ENCODE peak calls at places on chromosomes 16 and 17, in eight cellular contexts. One of them, this sample, is unnamed.

GRCh38 chr17:8176197-8176940 is at the start of gene TMEM107:
- DNase-seq in mucosa of descending colon: peak; percentile 94
- DNase-seq in dorsolateral prefrontal cortex: peak; percentile 86
- DNase-seq in testis: peak; percentile 93
- DNase-seq in heart left ventricle: peak; percentile 95
- DNase-seq in colonic mucosa: peak; percentile 94
- DNase-seq in epithelial cell of esophagus: peak; percentile 89
- DNase-seq in endothelial cell: peak; percentile 88
- DNase-seq in this sample: peak; percentile 93

GRCh38 chr17:34637041-34637547 is 57.7 kb downstream of the TMEM132E start:
- DNase-seq in colonic mucosa: no peak
- DNase-seq in epithelial cell of esophagus: no peak
- DNase-seq in heart left ventricle: no peak
- DNase-seq in mucosa of descending colon: no peak
- DNase-seq in endothelial cell: no peak
- DNase-seq in dorsolateral prefrontal cortex: no peak
- DNase-seq in testis: no peak
- DNase-seq in this sample: no peak

GRCh38 chr16:14098081-14098480 is 27.0 kb downstream of the MRTFB start:
- DNase-seq in colonic mucosa: no peak
- DNase-seq in testis: no peak
- DNase-seq in dorsolateral prefrontal cortex: no peak
- DNase-seq in mucosa of descending colon: no peak
- DNase-seq in heart left ventricle: no peak
- DNase-seq in epithelial cell of esophagus: peak; percentile 33
- DNase-seq in endothelial cell: no peak
- DNase-seq in this sample: no peak

GRCh38 chr17:718075-718474 is 3.4 kb upstream of the VPS53 start:
- DNase-seq in endothelial cell: no peak
- DNase-seq in dorsolateral prefrontal cortex: no peak
- DNase-seq in testis: no peak
- DNase-seq in colonic mucosa: no peak
- DNase-seq in heart left ventricle: no peak
- DNase-seq in mucosa of descending colon: no peak
- DNase-seq in epithelial cell of esophagus: no peak
- DNase-seq in this sample: no peak

GRCh38 chr17:12627177-12627629 is 38.5 kb upstream of the MYOCD start:
- DNase-seq in heart left ventricle: no peak
- DNase-seq in testis: peak; percentile 33
- DNase-seq in colonic mucosa: no peak
- DNase-seq in mucosa of descending colon: no peak
- DNase-seq in endothelial cell: no peak
- DNase-seq in dorsolateral prefrontal cortex: no peak
- DNase-seq in epithelial cell of esophagus: peak; percentile 88
- DNase-seq in this sample: no peak

GRCh38 chr17:37787055-37787720 is 42.3 kb upstream of the HNF1B start:
- DNase-seq in colonic mucosa: peak; percentile 91
- DNase-seq in dorsolateral prefrontal cortex: no peak
- DNase-seq in mucosa of descending colon: peak; percentile 88
- DNase-seq in endothelial cell: no peak
- DNase-seq in testis: no peak
- DNase-seq in heart left ventricle: no peak
- DNase-seq in epithelial cell of esophagus: peak; percentile 24
- DNase-seq in this sample: no peak

GRCh38 chr17:55783684-55784245 is 32.9 kb downstream of the PCTP start:
- DNase-seq in mucosa of descending colon: peak; percentile 68
- DNase-seq in dorsolateral prefrontal cortex: no peak
- DNase-seq in heart left ventricle: peak; percentile 86
- DNase-seq in colonic mucosa: peak; percentile 46
- DNase-seq in endothelial cell: no peak
- DNase-seq in testis: peak; percentile 20
- DNase-seq in epithelial cell of esophagus: peak; percentile 58
- DNase-seq in this sample: peak; percentile 39

GRCh38 chr17:62804822-62805221 is 3.3 kb downstream of the MARCHF10 start:
- DNase-seq in colonic mucosa: no peak
- DNase-seq in mucosa of descending colon: no peak
- DNase-seq in testis: no peak
- DNase-seq in epithelial cell of esophagus: no peak
- DNase-seq in heart left ventricle: no peak
- DNase-seq in dorsolateral prefrontal cortex: no peak
- DNase-seq in endothelial cell: no peak
- DNase-seq in this sample: no peak

GRCh38 chr16:3637371-3637923 is 17.0 kb upstream of the DNASE1 start:
- DNase-seq in testis: no peak
- DNase-seq in dorsolateral prefrontal cortex: no peak
- DNase-seq in heart left ventricle: no peak
- DNase-seq in mucosa of descending colon: no peak
- DNase-seq in epithelial cell of esophagus: no peak
- DNase-seq in colonic mucosa: peak; percentile 70
- DNase-seq in endothelial cell: peak; percentile 30
- DNase-seq in this sample: no peak

GRCh38 chr16:84751947-84752346 is 52.1 kb downstream of the USP10 start:
- DNase-seq in heart left ventricle: no peak
- DNase-seq in testis: no peak
- DNase-seq in dorsolateral prefrontal cortex: no peak
- DNase-seq in mucosa of descending colon: no peak
- DNase-seq in colonic mucosa: no peak
- DNase-seq in endothelial cell: no peak
- DNase-seq in epithelial cell of esophagus: peak; percentile 35
- DNase-seq in this sample: no peak

GRCh38 chr16:30697264-30698138 is 1.5 kb upstream of the SRCAP start:
- DNase-seq in heart left ventricle: no peak
- DNase-seq in testis: peak; percentile 99
- DNase-seq in dorsolateral prefrontal cortex: no peak
- DNase-seq in epithelial cell of esophagus: no peak
- DNase-seq in endothelial cell: no peak
- DNase-seq in colonic mucosa: no peak
- DNase-seq in mucosa of descending colon: no peak
- DNase-seq in this sample: no peak

GRCh38 chr16:70391881-70392481 is 45.3 kb downstream of the DDX19A start:
- DNase-seq in dorsolateral prefrontal cortex: peak; percentile 65
- DNase-seq in mucosa of descending colon: no peak
- DNase-seq in testis: peak; percentile 82
- DNase-seq in colonic mucosa: no peak
- DNase-seq in endothelial cell: no peak
- DNase-seq in heart left ventricle: no peak
- DNase-seq in epithelial cell of esophagus: peak; percentile 73
- DNase-seq in this sample: peak; percentile 42

GRCh38 chr17:78490673-78491072 is 86.5 kb downstream of the DNAH17 start:
- DNase-seq in dorsolateral prefrontal cortex: no peak
- DNase-seq in endothelial cell: no peak
- DNase-seq in epithelial cell of esophagus: no peak
- DNase-seq in testis: no peak
- DNase-seq in mucosa of descending colon: no peak
- DNase-seq in colonic mucosa: no peak
- DNase-seq in heart left ventricle: no peak
- DNase-seq in this sample: no peak

DNA sequence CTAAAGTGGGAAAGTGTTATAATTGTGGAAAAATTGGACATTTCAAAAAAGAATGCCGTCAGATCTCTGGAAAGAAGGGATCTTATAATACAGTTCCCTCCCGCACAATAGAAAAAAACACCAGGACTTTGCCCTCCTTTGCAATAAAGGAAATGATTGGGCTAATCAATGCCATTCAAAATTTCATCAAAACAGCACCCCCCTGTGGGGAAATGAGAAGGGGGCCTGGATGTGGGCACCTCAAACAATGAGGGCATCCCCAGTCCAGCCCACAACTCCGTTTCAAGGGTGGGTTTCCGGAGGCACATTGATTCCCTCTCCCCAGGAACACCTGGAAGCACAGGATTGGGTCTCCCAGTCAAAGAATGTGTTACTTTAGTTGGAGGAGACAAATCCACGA is 26.1 kb downstream of the CD300LG start:
- DNase-seq in mucosa of descending colon: no peak
- DNase-seq in heart left ventricle: no peak
- DNase-seq in dorsolateral prefrontal cortex: no peak
- DNase-seq in endothelial cell: no peak
- DNase-seq in testis: no peak
- DNase-seq in colonic mucosa: peak; percentile 27
- DNase-seq in epithelial cell of esophagus: no peak
- DNase-seq in this sample: no peak
- TF ChIP-seq CTCF in mucosa of descending colon: no peak
- TF ChIP-seq CTCF in heart left ventricle: no peak
- TF ChIP-seq CTCF in dorsolateral prefrontal cortex: peak; percentile 16
- TF ChIP-seq CTCF in endothelial cell: peak; percentile 18
- TF ChIP-seq CTCF in testis: no peak
- TF ChIP-seq CTCF in colonic mucosa: no peak
- TF ChIP-seq CTCF in epithelial cell of esophagus: no peak
- TF ChIP-seq CTCF in this sample: no peak

DNA sequence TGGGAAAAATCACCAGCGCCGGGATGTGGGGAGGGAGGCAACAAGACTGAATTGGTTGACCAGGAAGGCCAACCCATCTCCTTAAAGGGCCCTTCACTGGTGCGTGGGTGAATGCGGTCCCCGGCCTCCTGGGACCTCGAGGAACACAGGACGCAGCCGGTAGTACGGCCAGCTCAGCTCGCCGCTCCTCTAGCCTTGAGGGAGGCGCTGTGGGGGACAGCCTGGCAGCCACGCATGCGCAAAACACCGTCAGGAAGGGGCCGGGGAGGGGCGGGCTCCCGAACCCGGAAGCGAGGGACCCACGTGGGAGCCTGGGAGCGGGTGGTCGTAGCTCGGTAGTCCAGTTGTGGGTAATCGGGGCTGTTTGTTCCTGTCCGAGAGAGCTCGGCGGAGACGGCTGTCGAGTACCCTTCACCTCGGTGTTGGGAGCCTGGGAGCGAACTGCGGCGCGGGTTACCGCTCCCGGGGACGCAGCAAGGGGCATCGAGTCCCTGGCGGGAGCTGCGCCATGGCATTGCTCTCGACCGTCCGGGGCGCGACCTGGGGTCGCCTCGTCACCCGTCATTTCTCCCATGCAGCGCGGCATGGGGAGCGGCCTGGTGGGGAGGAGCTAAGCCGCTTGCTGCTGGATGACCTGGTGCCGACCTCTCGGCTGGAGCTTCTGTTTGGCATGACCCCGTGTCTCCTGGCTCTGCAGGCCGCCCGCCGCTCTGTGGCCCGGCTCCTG is at the start of gene MRM1:
- DNase-seq in colonic mucosa: peak; percentile 95
- DNase-seq in mucosa of descending colon: peak; percentile 96
- DNase-seq in epithelial cell of esophagus: peak; percentile 88
- DNase-seq in dorsolateral prefrontal cortex: peak; percentile 93
- DNase-seq in endothelial cell: peak; percentile 94
- DNase-seq in testis: peak; percentile 96
- DNase-seq in heart left ventricle: peak; percentile 97
- DNase-seq in this sample: peak; percentile 97
- TF ChIP-seq CTCF in colonic mucosa: no peak
- TF ChIP-seq CTCF in mucosa of descending colon: no peak
- TF ChIP-seq CTCF in epithelial cell of esophagus: no peak
- TF ChIP-seq CTCF in dorsolateral prefrontal cortex: peak; percentile 55
- TF ChIP-seq CTCF in endothelial cell: no peak
- TF ChIP-seq CTCF in testis: no peak
- TF ChIP-seq CTCF in heart left ventricle: no peak
- TF ChIP-seq CTCF in this sample: peak; percentile 13

GRCh38 chr16:27698266-27698665 is 148.3 kb downstream of the KATNIP start:
- DNase-seq in testis: peak; percentile 57
- DNase-seq in epithelial cell of esophagus: no peak
- DNase-seq in colonic mucosa: no peak
- DNase-seq in endothelial cell: peak; percentile 69
- DNase-seq in heart left ventricle: no peak
- DNase-seq in mucosa of descending colon: no peak
- DNase-seq in dorsolateral prefrontal cortex: peak; percentile 64
- DNase-seq in this sample: peak; percentile 85
- TF ChIP-seq CTCF in testis: no peak
- TF ChIP-seq CTCF in epithelial cell of esophagus: peak; percentile 23
- TF ChIP-seq CTCF in colonic mucosa: no peak
- TF ChIP-seq CTCF in endothelial cell: peak; percentile 30
- TF ChIP-seq CTCF in heart left ventricle: no peak
- TF ChIP-seq CTCF in mucosa of descending colon: no peak
- TF ChIP-seq CTCF in dorsolateral prefrontal cortex: peak; percentile 18
- TF ChIP-seq CTCF in this sample: peak; percentile 42

DNA sequence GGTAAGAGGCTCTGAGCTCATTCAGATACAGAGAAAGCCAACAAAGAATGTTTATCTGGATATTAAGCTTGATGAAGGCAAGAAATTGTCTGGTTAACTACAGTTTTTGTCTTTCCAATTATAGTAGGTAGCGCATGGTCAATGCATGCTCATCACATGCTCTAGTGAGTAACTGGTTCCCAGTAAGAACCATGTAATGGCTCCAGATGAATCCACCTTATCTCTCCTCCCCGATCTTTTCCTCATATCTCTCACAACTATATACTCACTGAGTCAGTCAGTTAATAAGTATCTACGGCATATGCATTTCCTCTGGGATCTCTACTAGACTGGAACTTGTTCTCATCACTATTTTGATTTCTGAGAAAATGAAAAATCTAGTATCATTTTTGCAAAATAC is 340.7 kb upstream of the DYNLRB2 start:
- DNase-seq in endothelial cell: no peak
- DNase-seq in mucosa of descending colon: no peak
- DNase-seq in heart left ventricle: no peak
- DNase-seq in testis: no peak
- DNase-seq in epithelial cell of esophagus: no peak
- DNase-seq in colonic mucosa: no peak
- DNase-seq in dorsolateral prefrontal cortex: no peak
- DNase-seq in this sample: no peak
- TF ChIP-seq CTCF in endothelial cell: no peak
- TF ChIP-seq CTCF in mucosa of descending colon: no peak
- TF ChIP-seq CTCF in heart left ventricle: no peak
- TF ChIP-seq CTCF in testis: no peak
- TF ChIP-seq CTCF in epithelial cell of esophagus: no peak
- TF ChIP-seq CTCF in colonic mucosa: no peak
- TF ChIP-seq CTCF in dorsolateral prefrontal cortex: no peak
- TF ChIP-seq CTCF in this sample: no peak

GRCh38 chr17:64081802-64082799 is 47.8 kb downstream of the ERN1 start:
- DNase-seq in epithelial cell of esophagus: peak; percentile 96
- DNase-seq in heart left ventricle: no peak
- DNase-seq in endothelial cell: peak; percentile 11
- DNase-seq in mucosa of descending colon: no peak
- DNase-seq in colonic mucosa: peak; percentile 33
- DNase-seq in testis: no peak
- DNase-seq in dorsolateral prefrontal cortex: no peak
- DNase-seq in this sample: no peak
- TF ChIP-seq CTCF in epithelial cell of esophagus: no peak
- TF ChIP-seq CTCF in heart left ventricle: no peak
- TF ChIP-seq CTCF in endothelial cell: no peak
- TF ChIP-seq CTCF in mucosa of descending colon: no peak
- TF ChIP-seq CTCF in colonic mucosa: no peak
- TF ChIP-seq CTCF in testis: no peak
- TF ChIP-seq CTCF in dorsolateral prefrontal cortex: no peak
- TF ChIP-seq CTCF in this sample: no peak

DNA sequence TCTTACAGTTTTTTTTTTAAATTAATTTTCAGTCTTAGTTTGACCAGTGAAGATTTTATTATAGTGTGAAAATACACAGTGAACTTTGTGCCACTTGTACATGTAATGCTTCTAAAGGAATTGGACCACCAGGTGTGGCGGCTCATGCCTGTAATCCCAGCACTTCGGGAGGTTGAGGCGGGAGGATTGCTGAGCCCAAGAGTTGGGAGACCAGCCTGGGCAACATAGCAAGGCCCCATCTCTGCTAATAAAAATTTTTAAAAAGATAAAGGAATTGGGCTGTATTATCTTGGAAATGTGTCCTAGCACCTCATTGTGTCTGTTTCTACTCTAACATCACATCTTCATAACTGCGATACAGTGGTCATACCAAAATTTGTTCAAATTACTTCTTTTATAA is 3.8 kb downstream of the IST1 start:
- DNase-seq in heart left ventricle: no peak
- DNase-seq in colonic mucosa: no peak
- DNase-seq in endothelial cell: no peak
- DNase-seq in mucosa of descending colon: no peak
- DNase-seq in testis: no peak
- DNase-seq in epithelial cell of esophagus: no peak
- DNase-seq in dorsolateral prefrontal cortex: no peak
- DNase-seq in this sample: no peak
- TF ChIP-seq CTCF in heart left ventricle: no peak
- TF ChIP-seq CTCF in colonic mucosa: no peak
- TF ChIP-seq CTCF in endothelial cell: no peak
- TF ChIP-seq CTCF in mucosa of descending colon: no peak
- TF ChIP-seq CTCF in testis: no peak
- TF ChIP-seq CTCF in epithelial cell of esophagus: no peak
- TF ChIP-seq CTCF in dorsolateral prefrontal cortex: no peak
- TF ChIP-seq CTCF in this sample: no peak

This sample was measured in glutamatergic neuron.